ENCODE peak calls at places on chromosome 18, in eight cellular contexts. Z, P, B, F, I, T, L and A are unnamed samples.

GRCh38 chr18:68482815-68483214 is 232.1 kb downstream of the TMX3 start:
- DNase-seq in B (no peak), Z (no peak), F (no peak), T (no peak), I (no peak), P (no peak), L (no peak), A (no peak)

GRCh38 chr18:49016648-49017539 is 66.1 kb upstream of the SMAD7 start:
- DNase-seq in P (peak), L (peak), F (peak), B (peak), Z (no peak), T (peak), I (no peak), A (peak)

GRCh38 chr18:34709631-34710429 is at the start of gene DTNA:
- DNase-seq in L (no peak), I (no peak), P (peak), F (no peak), T (no peak), B (peak), Z (no peak), A (no peak)

GRCh38 chr18:35005963-35006577 is 35.1 kb upstream of the MAPRE2 start:
- DNase-seq in Z (peak), I (peak), T (peak), L (no peak), F (no peak), B (peak), P (peak), A (peak)

GRCh38 chr18:61917870-61918269 is 25.1 kb upstream of the RNF152 start:
- DNase-seq in P (no peak), F (no peak), T (no peak), L (no peak), B (no peak), Z (no peak), I (no peak), A (no peak)

GRCh38 chr18:25701821-25702220 is 349.9 kb upstream of the ZNF521 start:
- DNase-seq in P (no peak), B (no peak), I (no peak), F (no peak), L (no peak), Z (no peak), T (no peak), A (no peak)

GRCh38 chr18:75491361-75491760 is 63.9 kb upstream of the SMIM21 start:
- DNase-seq in L (no peak), B (no peak), I (no peak), F (no peak), P (no peak), Z (no peak), T (no peak), A (no peak)

GRCh38 chr18:72407048-72407447 is 137.1 kb downstream of the CBLN2 start:
- DNase-seq in P (no peak), B (no peak), T (no peak), L (no peak), Z (no peak), F (no peak), I (no peak), A (no peak)

GRCh38 chr18:63881851-63882250 is 5.7 kb upstream of the SERPINB2 start:
- DNase-seq in L (no peak), F (no peak), B (peak), T (no peak), Z (no peak), P (peak), I (no peak), A (no peak)

GRCh38 chr18:21997207-21998143 is 171.9 kb upstream of the GATA6 start:
- DNase-seq in F (no peak), B (peak), I (peak), Z (peak), L (peak), P (peak), T (peak), A (no peak)

GRCh38 chr18:10739152-10739551 is 213.3 kb downstream of the NAPG start:
- DNase-seq in P (peak), B (peak), F (no peak), I (no peak), T (no peak), L (no peak), Z (no peak), A (no peak)

GRCh38 chr18:1075310-1075709 is 170.6 kb downstream of the ADCYAP1 start:
- DNase-seq in P (no peak), T (no peak), I (no peak), Z (no peak), F (no peak), L (no peak), B (no peak), A (no peak)

GRCh38 chr18:63309422-63309821 is 10.1 kb downstream of the BCL2 start:
- DNase-seq in B (no peak), I (no peak), Z (no peak), L (no peak), P (no peak), F (no peak), T (no peak), A (no peak)

GRCh38 chr18:30743033-30743432 is 299.5 kb downstream of the DSC3 start:
- DNase-seq in Z (no peak), F (no peak), B (no peak), L (no peak), T (no peak), P (no peak), I (no peak), A (no peak)

GRCh38 chr18:46395795-46396194 is 261.2 kb downstream of the LOXHD1 start:
- DNase-seq in I (no peak), F (no peak), B (no peak), L (no peak), Z (no peak), T (no peak), P (no peak), A (no peak)
- H3K4me3 ChIP-seq in I (no peak), F (no peak), B (no peak), L (no peak), Z (no peak), T (no peak), P (no peak), A (no peak)

GRCh38 chr18:28175047-28175929 is 1.6 kb downstream of the CDH2 start:
- DNase-seq in L (no peak), T (no peak), F (no peak), I (no peak), Z (no peak), P (peak), B (no peak), A (peak)
- H3K4me3 ChIP-seq in L (no peak), T (no peak), F (peak), I (no peak), Z (peak), P (peak), B (no peak), A (peak)

GRCh38 chr18:28123401-28124030 is 53.4 kb downstream of the CDH2 start:
- DNase-seq in T (no peak), I (no peak), Z (no peak), F (no peak), P (no peak), B (no peak), L (no peak), A (no peak)
- H3K4me3 ChIP-seq in T (no peak), I (no peak), Z (no peak), F (no peak), P (peak), B (no peak), L (no peak), A (peak)

GRCh38 chr18:46034230-46034629 is 37.8 kb downstream of the PSTPIP2 start:
- DNase-seq in P (peak), Z (no peak), I (no peak), F (no peak), B (no peak), L (no peak), T (no peak), A (peak)

DNA sequence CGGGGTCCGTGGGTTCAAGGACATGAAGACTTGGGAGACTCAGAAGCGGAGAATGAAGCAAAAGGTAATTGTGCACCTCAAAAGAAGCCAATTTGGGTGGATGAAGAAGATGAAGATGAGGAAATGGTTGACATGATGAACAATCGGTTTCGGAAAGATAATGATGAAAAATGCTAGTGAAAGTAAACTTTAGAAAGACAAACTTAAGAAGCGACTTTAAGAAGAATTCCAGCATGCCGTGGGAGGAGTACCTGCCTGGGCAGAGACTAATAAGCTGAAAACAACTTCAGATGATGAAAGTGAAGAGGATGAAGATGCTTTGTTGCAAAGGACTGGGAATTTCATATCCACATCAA is 43.5 kb downstream of the PSTPIP2 start:
- DNase-seq in F (no peak), Z (no peak), P (no peak), B (no peak), T (no peak), I (no peak), L (no peak), A (peak)
- H3K4me3 ChIP-seq in F (peak), Z (no peak), P (peak), B (peak), T (no peak), I (peak), L (peak), A (peak)